ENCODE peak calls at places on chromosomes 11 and 22, in four cellular contexts. Y is A549, P is left ventricle myocardium inferior, G is endodermal cell. V is an unnamed sample.

GRCh38 chr11:32154275-32154674 is 63.4 kb downstream of the RCN1 start:
- DNase-seq in Y (peak), P (no peak), G (no peak), V (no peak)

GRCh38 chr11:1835671-1836010 is 851 bp downstream of the SYT8 start:
- DNase-seq in Y (no peak), P (no peak), G (no peak), V (no peak)

GRCh38 chr22:36940676-36941075 is 27.2 kb downstream of the CSF2RB start:
- DNase-seq in Y (no peak), P (no peak), G (peak), V (no peak)

GRCh38 chr11:65478411-65479183 is 20.2 kb upstream of the MALAT1 start:
- DNase-seq in Y (no peak), P (peak), G (peak), V (peak)

GRCh38 chr11:46315033-46315738 is 32.1 kb upstream of the DGKZ start:
- DNase-seq in Y (peak), P (peak), G (peak), V (peak)

GRCh38 chr22:40634119-40634903 is 2.2 kb downstream of the MRTFA start:
- DNase-seq in Y (no peak), P (no peak), G (peak), V (no peak)

GRCh38 chr22:39437836-39438704 is 18.7 kb upstream of the MGAT3 start:
- DNase-seq in Y (no peak), P (no peak), G (no peak), V (no peak)

GRCh38 chr11:92854162-92854561 is 115.3 kb upstream of the MTNR1B start:
- DNase-seq in Y (no peak), P (no peak), G (no peak), V (no peak)

GRCh38 chr22:31346733-31347250 is 646 bp upstream of the PATZ1 start:
- DNase-seq in Y (peak), P (peak), G (no peak), V (no peak)

GRCh38 chr11:795638-796564 is 2.2 kb downstream of the SLC25A22 start:
- DNase-seq in Y (no peak), P (peak), G (peak), V (no peak)

GRCh38 chr11:43521471-43521870 is 159.1 kb upstream of the HSD17B12 start:
- DNase-seq in Y (no peak), P (no peak), G (no peak), V (no peak)

GRCh38 chr11:64650923-64651523 is 60.0 kb downstream of the SLC22A12 start:
- DNase-seq in Y (peak), P (no peak), G (peak), V (peak)

GRCh38 chr22:35681454-35682050 is 33.3 kb downstream of the APOL6 start:
- DNase-seq in Y (no peak), P (no peak), G (no peak), V (no peak)

GRCh38 chr11:128813729-128814128 is 53.4 kb downstream of the KCNJ1 start:
- DNase-seq in Y (no peak), P (no peak), G (no peak), V (no peak)

GRCh38 chr11:94171693-94172440 is 43.2 kb downstream of the PANX1 start:
- DNase-seq in Y (peak), P (no peak), G (peak), V (no peak)

GRCh38 chr11:79043726-79044125 is 397.1 kb downstream of the TENM4 start:
- DNase-seq in Y (no peak), P (no peak), G (no peak), V (no peak)

GRCh38 chr11:101262995-101263394 is 133.4 kb upstream of the PGR start:
- DNase-seq in Y (no peak), P (no peak), G (no peak), V (no peak)

GRCh38 chr11:116928102-116928777 is 90.8 kb upstream of the APOA1 start:
- DNase-seq in Y (no peak), P (no peak), G (no peak), V (no peak)

GRCh38 chr11:105312266-105312665 is 172.7 kb upstream of the CARD18 start:
- DNase-seq in Y (no peak), P (no peak), G (no peak), V (no peak)

GRCh38 chr11:132042296-132042695 is 671.9 kb downstream of the NTM start:
- DNase-seq in Y (no peak), P (no peak), G (no peak), V (no peak)

GRCh38 chr11:66478823-66479740 is 1.2 kb upstream of the DPP3 start:
- DNase-seq in Y (peak), P (peak), G (peak), V (peak)

GRCh38 chr11:93330446-93330984 is at the start of gene DEUP1:
- DNase-seq in Y (no peak), P (peak), G (peak), V (peak)

GRCh38 chr11:6616596-6617250 is 2.5 kb downstream of the TPP1 start:
- DNase-seq in Y (no peak), P (no peak), G (no peak), V (no peak)

GRCh38 chr11:70641366-70641765 is 243.0 kb downstream of the CTTN start:
- DNase-seq in Y (no peak), P (no peak), G (peak), V (no peak)

GRCh38 chr22:33697640-33698039 is 222.6 kb downstream of the LARGE1 start:
- DNase-seq in Y (no peak), P (no peak), G (no peak), V (no peak)

GRCh38 chr11:131750152-131750551 is 379.7 kb downstream of the NTM start:
- DNase-seq in Y (no peak), P (no peak), G (no peak), V (no peak)

GRCh38 chr11:115774756-115775155 is 270.5 kb upstream of the CADM1 start:
- DNase-seq in Y (no peak), P (no peak), G (no peak), V (no peak)

GRCh38 chr11:47449541-47449940 is 605 bp upstream of the RAPSN start:
- DNase-seq in Y (no peak), P (no peak), G (no peak), V (no peak)

GRCh38 chr11:76153609-76153949 is 52.7 kb downstream of the WNT11 start:
- DNase-seq in Y (no peak), P (no peak), G (peak), V (peak)

GRCh38 chr11:2266586-2267305 is 3.6 kb downstream of the ASCL2 start:
- DNase-seq in Y (no peak), P (no peak), G (no peak), V (no peak)

GRCh38 chr22:35961480-35961902 is 67.1 kb downstream of the RBFOX2 start:
- DNase-seq in Y (peak), P (peak), G (peak), V (no peak)

GRCh38 chr11:102513869-102514268 is 16.7 kb downstream of the MMP7 start:
- DNase-seq in Y (no peak), P (no peak), G (no peak), V (no peak)

GRCh38 chr11:100188137-100188783 is 498.8 kb upstream of the ARHGAP42 start:
- DNase-seq in Y (no peak), P (no peak), G (no peak), V (no peak)

GRCh38 chr11:81165164-81165563 is 1568.5 kb downstream of the FAM181B start:
- DNase-seq in Y (no peak), P (no peak), G (no peak), V (no peak)

GRCh38 chr11:95337972-95338429 is 107.0 kb upstream of the SESN3 start:
- DNase-seq in Y (no peak), P (no peak), G (peak), V (peak)

GRCh38 chr11:45847908-45848316 is 637 bp downstream of the CRY2 start:
- DNase-seq in Y (peak), P (peak), G (peak), V (peak)

GRCh38 chr11:68331338-68331947 is 19.1 kb downstream of the LRP5 start:
- DNase-seq in Y (no peak), P (no peak), G (peak), V (peak)

GRCh38 chr11:99934008-99934407 is 753.1 kb upstream of the ARHGAP42 start:
- DNase-seq in Y (no peak), P (no peak), G (no peak), V (no peak)

GRCh38 chr22:42366815-42367581 is 65.2 kb downstream of the NFAM1 start:
- DNase-seq in Y (no peak), P (peak), G (no peak), V (no peak)

GRCh38 chr11:110891411-110891810 is 179.2 kb upstream of the ARHGAP20 start:
- DNase-seq in Y (no peak), P (no peak), G (no peak), V (no peak)
- H3K4me3 ChIP-seq in Y (no peak), P (no peak), G (no peak), V (no peak)

GRCh38 chr11:119622454-119623143 is 106.4 kb downstream of the NECTIN1 start:
- DNase-seq in Y (no peak), P (no peak), G (no peak), V (no peak)
- TF ChIP-seq CTCF in Y (no peak), P (no peak), G (peak), V (no peak)

DNA sequence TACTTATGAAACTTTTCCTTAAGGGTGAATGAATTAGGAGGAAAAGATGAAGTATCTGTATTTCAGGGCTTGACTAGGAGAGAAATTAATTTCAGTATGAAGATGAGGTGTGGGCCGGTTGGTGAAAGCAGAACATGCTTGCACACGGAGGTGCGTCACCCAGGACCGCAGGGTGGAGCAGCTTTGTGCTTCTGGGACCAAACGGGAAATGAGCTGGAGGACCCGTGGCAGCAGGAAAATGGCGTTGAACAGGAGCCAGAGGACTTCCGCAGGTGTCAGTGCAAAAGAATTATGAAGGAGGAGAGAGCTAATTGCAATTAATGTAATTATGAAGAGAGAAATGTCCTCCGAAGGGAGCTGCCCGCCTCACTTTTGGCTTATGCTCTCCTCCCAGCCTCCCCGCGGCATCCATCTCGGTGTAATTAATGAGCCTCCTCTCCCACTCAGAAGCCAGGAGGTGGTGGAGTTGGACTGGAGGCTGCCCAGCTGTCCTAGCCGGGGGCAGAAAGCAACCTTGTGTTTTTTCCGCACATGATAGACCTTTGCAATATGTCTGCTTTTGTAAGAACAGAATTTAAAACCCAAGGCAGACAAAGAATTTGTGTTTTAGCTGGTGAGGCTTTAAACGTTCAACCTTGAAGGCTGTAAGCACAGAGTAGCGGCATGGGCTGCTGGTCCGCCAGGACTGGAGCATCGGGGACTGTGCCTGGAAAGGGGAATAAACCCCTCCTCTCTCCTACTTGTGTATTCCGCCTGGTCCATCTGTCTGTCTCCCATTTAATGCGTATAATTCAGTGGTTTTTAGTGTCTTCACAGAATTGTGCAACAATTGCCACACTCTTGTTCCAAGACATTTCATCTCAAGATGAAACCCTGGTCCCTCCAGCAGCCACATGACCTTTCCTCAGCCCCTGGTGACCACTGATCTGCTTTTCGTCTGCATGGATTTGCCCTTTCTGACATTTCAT is 180.7 kb downstream of the TBC1D22A start:
- DNase-seq in Y (no peak), P (peak), G (no peak), V (no peak)
- H3K4me3 ChIP-seq in Y (no peak), P (peak), G (no peak), V (no peak)

GRCh38 chr11:62054081-62054480 is 69.7 kb upstream of the INCENP start:
- DNase-seq in Y (no peak), P (no peak), G (no peak), V (no peak)

GRCh38 chr11:62057069-62057468 is 66.7 kb upstream of the INCENP start:
- DNase-seq in Y (no peak), P (no peak), G (no peak), V (no peak)

GRCh38 chr11:62050716-62051115 is 73.1 kb upstream of the INCENP start:
- DNase-seq in Y (no peak), P (no peak), G (no peak), V (no peak)

GRCh38 chr11:62055970-62056369 is 67.8 kb upstream of the INCENP start:
- DNase-seq in Y (no peak), P (no peak), G (peak), V (no peak)

DNA sequence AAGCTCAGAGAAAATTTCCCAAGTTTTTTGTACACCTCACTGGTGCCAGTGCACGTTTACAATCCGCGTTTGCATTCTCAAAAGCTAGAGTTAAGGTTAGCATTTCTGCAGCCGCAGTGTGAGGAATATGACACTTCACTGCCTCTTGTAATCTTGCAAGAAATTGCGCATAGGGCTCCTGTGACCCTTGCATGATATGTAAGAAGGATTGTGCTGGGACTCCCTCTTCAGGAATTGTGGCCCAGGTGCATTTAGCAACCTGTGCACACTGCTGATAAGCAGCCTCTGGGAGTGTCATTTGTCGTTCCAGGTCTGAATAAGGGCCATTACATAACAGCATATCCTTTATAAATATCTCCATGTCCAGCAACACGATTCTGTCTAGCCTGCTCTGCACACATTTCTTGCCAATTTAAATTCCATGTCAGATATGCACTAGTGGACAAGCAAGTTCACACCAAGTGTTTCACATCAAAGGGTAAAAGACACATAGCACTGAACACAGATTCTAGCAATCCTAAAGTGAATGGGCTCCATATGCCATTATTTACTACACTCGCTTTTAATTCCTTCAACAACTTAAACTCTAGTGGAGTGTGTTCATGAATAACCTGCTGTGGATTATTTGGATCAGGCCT is 69.2 kb upstream of the INCENP start:
- DNase-seq in Y (peak), P (no peak), G (peak), V (peak)
- TF ChIP-seq CTCF in Y (peak), P (peak), G (peak), V (peak)

DNA sequence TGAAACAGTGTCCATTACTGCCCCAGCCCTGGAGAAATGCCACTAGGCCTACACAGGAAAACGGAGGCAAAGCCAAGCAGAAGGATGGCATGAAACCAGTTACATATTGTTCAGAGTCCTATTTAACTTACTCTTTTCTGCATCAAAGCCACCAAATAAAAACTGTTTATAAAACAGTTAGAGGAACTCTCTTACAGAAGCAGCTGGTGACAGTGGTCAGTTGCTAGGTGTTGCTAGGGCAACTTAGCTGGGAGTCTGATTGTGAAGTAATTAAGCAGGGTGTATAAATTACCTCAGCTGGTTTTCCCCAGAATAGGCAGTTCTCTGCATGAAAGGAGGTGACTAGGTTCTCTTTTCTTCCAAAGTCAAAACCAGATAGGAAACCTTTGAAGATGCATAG is 115.6 kb upstream of the ZBED5 start:
- DNase-seq in Y (no peak), P (no peak), G (no peak), V (no peak)
- H3K4me3 ChIP-seq in Y (no peak), P (no peak), G (no peak), V (no peak)